ENCODE peak calls at places on chromosome 6, in nine cellular contexts. A is upper lobe of right lung; X is progenitor cell of endocrine pancreas; F is T-helper 2 cell treated with Interferon-gamma antibody and Interleukin-4, amounts not matched to agents 5 μg/mL and 100 μg/mL, for 36 hours; T is T-cell; C is DMS 273 treated with DMSO at 0.1 percent for 48 hours; Z is naive thymus-derived CD4-positive, alpha-beta T cell; S is RCC 7860; L is mammary epithelial cell. O is an unnamed sample.

GRCh38 chr6:151254451-151255081 is 14.8 kb downstream of the AKAP12 start:
- DNase-seq in L (no peak), S (peak; percentile 18), X (no peak), Z (no peak), T (no peak), A (no peak), F (no peak), C (no peak), O (peak; percentile 73)

GRCh38 chr6:139327038-139327437 is 35.2 kb upstream of the TXLNB start:
- DNase-seq in Z (no peak), F (no peak), L (no peak), T (no peak), C (no peak), X (no peak), S (no peak), A (no peak), O (no peak)

GRCh38 chr6:12955996-12956395 is 239.4 kb downstream of the PHACTR1 start:
- DNase-seq in T (no peak), F (no peak), L (no peak), Z (no peak), C (no peak), A (no peak), S (no peak), X (no peak), O (no peak)

GRCh38 chr6:111092006-111092405 is 4.7 kb downstream of the SLC16A10 start:
- DNase-seq in C (no peak), X (no peak), T (no peak), A (no peak), Z (no peak), L (no peak), F (no peak), S (no peak), O (no peak)

GRCh38 chr6:89379281-89379680 is 26.8 kb upstream of the UBE2J1 start:
- DNase-seq in C (no peak), S (no peak), F (no peak), A (no peak), T (no peak), X (no peak), Z (no peak), L (no peak), O (no peak)

GRCh38 chr6:15398657-15399287 is 152.9 kb downstream of the JARID2 start:
- DNase-seq in X (no peak), Z (no peak), L (no peak), F (no peak), A (no peak), S (no peak), T (no peak), C (no peak), O (no peak)

GRCh38 chr6:15792842-15793241 is 130.0 kb upstream of the DTNBP1 start:
- DNase-seq in Z (no peak), X (no peak), S (no peak), L (no peak), A (no peak), C (no peak), T (no peak), F (no peak), O (no peak)

GRCh38 chr6:155528982-155529453 is 73.4 kb upstream of the NOX3 start:
- DNase-seq in C (no peak), X (no peak), F (no peak), L (peak; percentile 89), Z (no peak), S (peak; percentile 66), A (no peak), T (no peak), O (peak; percentile 88)